ENCODE peak calls at places on chromosomes 5 and 9, in eight cellular contexts. B is stomach, A is H1, K is transverse colon, W is HCT116, M is sigmoid colon, Q is lower leg skin, E is uterus. C is an unnamed sample.

GRCh38 chr9:16726023-16726422 is 144.4 kb downstream of the BNC2 start:
- DNase-seq in B (no peak), A (no peak), K (no peak), W (no peak), M (no peak), Q (no peak), E (no peak), C (no peak)

GRCh38 chr5:159458217-159458711 is 128.0 kb upstream of the IL12B start:
- DNase-seq in B (no peak), A (no peak), K (no peak), W (no peak), M (no peak), Q (no peak), E (no peak), C (no peak)

GRCh38 chr5:148372883-148373282 is 10.9 kb upstream of the FBXO38 start:
- DNase-seq in B (no peak), A (no peak), K (no peak), W (no peak), M (no peak), Q (no peak), E (no peak), C (no peak)

GRCh38 chr5:150167908-150168307 is 1.3 kb downstream of the CDX1 start:
- DNase-seq in B (no peak), A (no peak), K (peak), W (no peak), M (no peak), Q (no peak), E (no peak), C (no peak)

GRCh38 chr5:78345485-78345884 is 14.9 kb upstream of the SCAMP1 start:
- DNase-seq in B (no peak), A (no peak), K (no peak), W (no peak), M (no peak), Q (no peak), E (no peak), C (no peak)

GRCh38 chr5:137336161-137336560 is 163.0 kb downstream of the SPOCK1 start:
- DNase-seq in B (no peak), A (no peak), K (no peak), W (no peak), M (no peak), Q (no peak), E (no peak), C (no peak)

GRCh38 chr9:108272350-108272899 is 583.4 kb downstream of the ACTL7B start:
- DNase-seq in B (peak), A (peak), K (peak), W (peak), M (peak), Q (no peak), E (peak), C (peak)

GRCh38 chr9:137269231-137269772 is 8.2 kb upstream of the TOR4A start:
- DNase-seq in B (peak), A (no peak), K (peak), W (no peak), M (peak), Q (no peak), E (no peak), C (peak)

GRCh38 chr5:79971156-79971555 is 19.9 kb downstream of the MTX3 start:
- DNase-seq in B (no peak), A (no peak), K (no peak), W (no peak), M (no peak), Q (no peak), E (no peak), C (no peak)

GRCh38 chr5:10441992-10442435 is 335 bp downstream of the ROPN1L start:
- DNase-seq in B (no peak), A (no peak), K (no peak), W (no peak), M (no peak), Q (no peak), E (no peak), C (no peak)

GRCh38 chr5:181242031-181242451 is 1.7 kb downstream of the RACK1 start:
- DNase-seq in B (no peak), A (no peak), K (no peak), W (no peak), M (peak), Q (no peak), E (no peak), C (no peak)

GRCh38 chr5:181243020-181243520 is 636 bp downstream of the RACK1 start:
- DNase-seq in B (no peak), A (no peak), K (no peak), W (no peak), M (peak), Q (no peak), E (no peak), C (no peak)

GRCh38 chr5:181239062-181239663 is 4.5 kb downstream of the RACK1 start:
- DNase-seq in B (no peak), A (no peak), K (no peak), W (no peak), M (peak), Q (no peak), E (no peak), C (no peak)

GRCh38 chr5:181243521-181244307 is at the start of gene RACK1:
- DNase-seq in B (peak), A (peak), K (peak), W (peak), M (peak), Q (peak), E (peak), C (peak)

GRCh38 chr5:181241393-181241975 is 2.2 kb downstream of the RACK1 start:
- DNase-seq in B (no peak), A (no peak), K (no peak), W (no peak), M (peak), Q (peak), E (no peak), C (no peak)
- TF ChIP-seq POLR2A in B (no peak), A (peak), K (no peak), W (no peak), M (no peak), Q (no peak), E (no peak), C (no peak)

DNA sequence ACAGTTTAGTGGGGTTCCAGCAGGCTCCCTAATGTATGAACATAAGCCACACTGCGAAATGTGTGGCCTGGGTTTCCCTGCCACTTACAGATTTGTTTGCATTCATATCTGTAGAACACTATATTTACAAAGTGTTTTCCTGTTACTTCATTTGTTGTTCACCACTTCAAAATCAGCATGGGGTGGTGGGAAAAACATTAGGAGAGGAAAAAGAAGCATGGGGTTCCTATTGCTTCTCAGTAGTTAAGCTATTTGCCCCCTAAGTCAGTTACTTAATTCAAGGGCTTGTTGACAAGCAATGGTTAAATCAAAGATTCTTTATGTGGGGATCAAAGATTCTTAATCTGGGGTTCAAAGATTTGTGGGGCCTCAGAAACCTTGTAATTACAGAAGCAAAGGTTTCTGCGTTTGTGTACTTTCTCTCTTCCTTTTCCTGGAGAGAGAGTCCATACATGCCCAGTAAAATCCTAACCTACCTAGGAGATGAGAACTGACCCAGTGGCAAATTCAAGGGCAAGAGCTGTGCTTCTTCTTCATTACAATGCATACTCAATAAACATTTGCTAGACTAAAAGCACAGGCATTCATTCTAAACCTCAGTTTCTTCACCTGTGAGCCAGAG is 27.0 kb downstream of the ZNF608 start:
- DNase-seq in B (no peak), A (no peak), K (no peak), W (no peak), M (no peak), Q (no peak), E (no peak), C (no peak)
- TF ChIP-seq POLR2A in B (no peak), A (no peak), K (no peak), W (no peak), M (no peak), Q (no peak), E (no peak), C (no peak)

GRCh38 chr9:83986765-83987401 is 6.3 kb downstream of the RMI1 start:
- DNase-seq in B (peak), A (no peak), K (peak), W (peak), M (no peak), Q (no peak), E (no peak), C (no peak)
- TF ChIP-seq POLR2A in B (no peak), A (no peak), K (no peak), W (no peak), M (no peak), Q (no peak), E (no peak), C (no peak)

GRCh38 chr5:113017891-113018635 is 41.5 kb downstream of the DCP2 start:
- DNase-seq in B (no peak), A (no peak), K (no peak), W (no peak), M (no peak), Q (no peak), E (no peak), C (no peak)
- TF ChIP-seq POLR2A in B (no peak), A (no peak), K (no peak), W (no peak), M (no peak), Q (no peak), E (no peak), C (no peak)

DNA sequence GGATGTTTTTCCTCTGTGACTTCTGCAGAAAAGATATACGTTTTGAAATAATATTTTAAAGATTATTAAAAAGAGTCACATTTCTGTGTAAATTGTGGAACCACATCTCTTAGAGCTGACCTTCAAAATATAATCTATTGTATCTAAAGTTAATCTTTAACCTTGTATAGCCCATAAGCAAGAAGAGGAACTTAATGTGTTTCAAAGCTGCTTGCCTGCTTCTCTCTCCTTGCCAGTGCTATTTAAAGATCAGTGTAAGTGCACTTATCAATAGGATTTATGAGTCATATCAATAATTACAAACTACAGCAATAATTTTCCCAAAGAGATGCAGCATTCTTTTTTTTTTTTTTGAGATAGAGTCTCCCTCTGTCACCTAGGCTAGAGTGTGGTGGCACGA is 29.4 kb upstream of the GDA start:
- DNase-seq in B (no peak), A (no peak), K (no peak), W (no peak), M (no peak), Q (no peak), E (no peak), C (no peak)
- TF ChIP-seq POLR2A in B (no peak), A (no peak), K (no peak), W (no peak), M (no peak), Q (no peak), E (no peak), C (no peak)

GRCh38 chr5:82276800-82277612 is 1.1 kb downstream of the RPS23 start:
- DNase-seq in B (no peak), A (no peak), K (no peak), W (no peak), M (no peak), Q (no peak), E (no peak), C (no peak)

GRCh38 chr5:82277987-82278710 is at the start of gene RPS23:
- DNase-seq in B (peak), A (peak), K (peak), W (peak), M (peak), Q (peak), E (peak), C (peak)

GRCh38 chr5:82277613-82277986 is 554 bp downstream of the RPS23 start:
- DNase-seq in B (no peak), A (no peak), K (no peak), W (no peak), M (no peak), Q (no peak), E (no peak), C (no peak)

GRCh38 chr5:82275267-82275664 is 2.9 kb downstream of the RPS23 start:
- DNase-seq in B (no peak), A (no peak), K (no peak), W (no peak), M (no peak), Q (no peak), E (no peak), C (no peak)

GRCh38 chr5:82278711-82279370 is 687 bp upstream of the RPS23 start:
- DNase-seq in B (no peak), A (no peak), K (no peak), W (no peak), M (no peak), Q (no peak), E (no peak), C (no peak)
- TF ChIP-seq POLR2A in B (no peak), A (no peak), K (no peak), W (peak), M (no peak), Q (peak), E (no peak), C (no peak)

GRCh38 chr5:172177232-172177631 is 10.8 kb downstream of the STK10 start:
- DNase-seq in B (no peak), A (no peak), K (no peak), W (no peak), M (no peak), Q (no peak), E (no peak), C (no peak)

GRCh38 chr5:172172912-172173591 is 15.0 kb downstream of the STK10 start:
- DNase-seq in B (no peak), A (no peak), K (no peak), W (no peak), M (no peak), Q (no peak), E (no peak), C (no peak)

GRCh38 chr5:172175263-172175719 is 12.7 kb downstream of the STK10 start:
- DNase-seq in B (peak), A (no peak), K (peak), W (no peak), M (peak), Q (peak), E (no peak), C (peak)

GRCh38 chr5:172171118-172171775 is 16.8 kb downstream of the STK10 start:
- DNase-seq in B (no peak), A (no peak), K (no peak), W (no peak), M (no peak), Q (no peak), E (no peak), C (no peak)

DNA sequence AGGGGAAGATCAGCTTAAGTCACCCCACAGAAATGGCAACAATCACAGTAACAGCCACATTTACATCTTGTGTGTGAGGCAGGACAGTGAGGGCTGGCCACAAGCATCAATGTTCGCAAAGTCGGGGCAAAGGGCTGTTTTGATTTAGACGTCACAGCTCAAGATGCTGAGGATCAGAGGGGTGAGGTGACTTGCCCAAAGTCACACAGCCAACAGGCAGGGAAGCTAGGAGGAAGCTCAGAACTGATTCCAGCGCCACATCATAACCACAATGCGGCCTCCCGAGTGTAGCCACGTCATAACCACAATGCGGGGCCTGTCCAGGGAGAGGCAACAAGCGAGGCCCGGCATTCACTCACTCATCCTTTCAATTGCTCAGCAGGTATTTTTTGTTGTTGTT is 14.3 kb downstream of the STK10 start:
- DNase-seq in B (no peak), A (no peak), K (no peak), W (no peak), M (no peak), Q (no peak), E (no peak), C (no peak)
- TF ChIP-seq POLR2A in B (no peak), A (no peak), K (no peak), W (no peak), M (no peak), Q (no peak), E (no peak), C (no peak)

GRCh38 chr9:129201289-129201688 is 23.2 kb upstream of the IER5L start:
- DNase-seq in B (no peak), A (no peak), K (no peak), W (no peak), M (no peak), Q (no peak), E (no peak), C (no peak)

GRCh38 chr9:129204840-129205239 is 26.8 kb upstream of the IER5L start:
- DNase-seq in B (no peak), A (no peak), K (no peak), W (no peak), M (no peak), Q (no peak), E (no peak), C (no peak)

GRCh38 chr9:129203556-129203909 is 25.5 kb upstream of the IER5L start:
- DNase-seq in B (no peak), A (no peak), K (no peak), W (no peak), M (no peak), Q (no peak), E (no peak), C (no peak)

GRCh38 chr9:129200255-129200654 is 22.2 kb upstream of the IER5L start:
- DNase-seq in B (no peak), A (no peak), K (no peak), W (no peak), M (no peak), Q (no peak), E (no peak), C (no peak)

GRCh38 chr9:129202613-129203555 is 24.8 kb upstream of the IER5L start:
- DNase-seq in B (peak), A (peak), K (peak), W (peak), M (peak), Q (peak), E (peak), C (peak)
- TF ChIP-seq POLR2A in B (no peak), A (no peak), K (peak), W (no peak), M (peak), Q (no peak), E (peak), C (peak)

DNA sequence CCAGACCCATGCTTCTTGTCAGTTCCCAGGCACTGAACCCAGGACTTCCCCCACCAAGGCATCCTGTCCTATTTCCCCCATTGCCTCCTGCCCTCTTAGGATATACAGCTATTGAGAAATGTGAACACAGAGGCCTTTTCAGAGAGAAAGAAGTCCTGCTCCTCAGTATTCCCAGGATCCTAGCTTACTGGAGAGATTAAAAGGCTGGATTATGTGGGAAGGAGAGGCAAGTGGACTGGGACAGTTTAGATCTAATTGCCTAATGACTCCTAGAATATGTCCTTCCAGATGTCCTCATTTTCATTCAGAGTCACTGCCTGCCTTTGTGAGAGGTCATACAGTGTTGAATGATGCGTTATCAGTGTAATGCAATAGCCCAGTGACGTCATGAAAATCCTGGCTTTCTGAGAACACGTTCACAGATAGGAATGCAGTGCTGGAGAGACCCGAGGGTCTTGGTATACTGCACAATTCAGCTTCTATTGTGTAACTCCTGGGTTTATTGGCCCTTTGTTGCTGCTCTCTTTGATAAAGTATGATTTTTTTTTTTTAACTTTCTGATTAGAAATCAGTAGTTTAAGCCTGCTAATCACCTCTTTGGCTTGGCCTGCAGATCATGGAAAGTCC is 26.2 kb downstream of the WWC1 start:
- DNase-seq in B (peak), A (no peak), K (no peak), W (peak), M (no peak), Q (no peak), E (no peak), C (no peak)
- TF ChIP-seq POLR2A in B (no peak), A (no peak), K (no peak), W (no peak), M (no peak), Q (no peak), E (no peak), C (peak)

GRCh38 chr5:15637886-15638285 is 137.9 kb downstream of the FBXL7 start:
- DNase-seq in B (no peak), A (no peak), K (no peak), W (no peak), M (no peak), Q (no peak), E (no peak), C (no peak)

GRCh38 chr5:15637345-15637744 is 137.4 kb downstream of the FBXL7 start:
- DNase-seq in B (no peak), A (no peak), K (no peak), W (no peak), M (no peak), Q (no peak), E (no peak), C (no peak)

GRCh38 chr5:15643731-15644130 is 143.8 kb downstream of the FBXL7 start:
- DNase-seq in B (no peak), A (no peak), K (no peak), W (no peak), M (no peak), Q (no peak), E (no peak), C (no peak)

GRCh38 chr5:15638341-15638740 is 138.4 kb downstream of the FBXL7 start:
- DNase-seq in B (no peak), A (no peak), K (no peak), W (no peak), M (no peak), Q (no peak), E (no peak), C (no peak)

DNA sequence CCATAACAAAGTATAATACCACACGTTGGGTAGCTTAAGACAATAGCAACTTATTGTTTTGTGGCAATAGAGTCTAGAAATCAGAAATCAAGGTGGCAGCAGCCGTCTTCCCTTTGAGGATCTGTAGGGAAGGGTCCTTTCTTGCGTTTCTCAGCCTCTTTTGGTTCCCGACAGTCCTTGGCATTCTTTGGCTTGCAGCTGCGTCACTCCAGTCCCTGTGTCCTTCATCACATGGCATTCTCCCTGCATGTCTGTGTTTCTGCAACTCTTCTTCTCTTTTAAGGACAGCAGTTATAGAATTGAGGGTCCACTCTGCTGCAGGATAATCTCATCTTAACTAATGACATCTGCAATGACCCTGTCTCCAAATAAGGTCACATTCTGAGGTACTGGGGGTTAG is 140.1 kb downstream of the FBXL7 start:
- DNase-seq in B (no peak), A (no peak), K (no peak), W (no peak), M (no peak), Q (no peak), E (no peak), C (no peak)
- TF ChIP-seq POLR2A in B (no peak), A (no peak), K (no peak), W (no peak), M (no peak), Q (no peak), E (no peak), C (no peak)